ENCODE peak calls at places on chromosomes 6 and 20, in nine cellular contexts. One of them, this sample, is unnamed.

GRCh38 chr6:167311286-167311685 is 13.6 kb upstream of the TTLL2 start:
- DNase-seq in prostate gland: no peak
- DNase-seq in AG04449: no peak
- DNase-seq in A549: no peak
- DNase-seq in AG04450: no peak
- DNase-seq in K562: no peak
- DNase-seq in naive thymus-derived CD4-positive, alpha-beta T cell: no peak
- DNase-seq in CD8-positive, alpha-beta memory T cell: no peak
- DNase-seq in upper lobe of right lung: no peak
- DNase-seq in this sample: no peak

GRCh38 chr6:46207174-46207573 is 36.4 kb upstream of the ENPP5 start:
- DNase-seq in prostate gland: no peak
- DNase-seq in AG04449: no peak
- DNase-seq in A549: no peak
- DNase-seq in AG04450: no peak
- DNase-seq in K562: no peak
- DNase-seq in naive thymus-derived CD4-positive, alpha-beta T cell: no peak
- DNase-seq in CD8-positive, alpha-beta memory T cell: no peak
- DNase-seq in upper lobe of right lung: no peak
- DNase-seq in this sample: no peak

GRCh38 chr6:95095271-95095670 is 482.1 kb upstream of the MANEA start:
- DNase-seq in prostate gland: no peak
- DNase-seq in AG04449: no peak
- DNase-seq in A549: no peak
- DNase-seq in AG04450: no peak
- DNase-seq in K562: no peak
- DNase-seq in naive thymus-derived CD4-positive, alpha-beta T cell: no peak
- DNase-seq in CD8-positive, alpha-beta memory T cell: no peak
- DNase-seq in upper lobe of right lung: no peak
- DNase-seq in this sample: no peak

GRCh38 chr6:127119361-127120108 is 1.1 kb downstream of the RSPO3 start:
- DNase-seq in prostate gland: no peak
- DNase-seq in AG04449: no peak
- DNase-seq in A549: peak
- DNase-seq in AG04450: no peak
- DNase-seq in K562: no peak
- DNase-seq in naive thymus-derived CD4-positive, alpha-beta T cell: no peak
- DNase-seq in CD8-positive, alpha-beta memory T cell: no peak
- DNase-seq in upper lobe of right lung: peak
- DNase-seq in this sample: peak

GRCh38 chr6:37566209-37566859 is 66.6 kb upstream of the CCDC167 start:
- DNase-seq in prostate gland: peak
- DNase-seq in AG04449: no peak
- DNase-seq in A549: peak
- DNase-seq in AG04450: no peak
- DNase-seq in K562: peak
- DNase-seq in naive thymus-derived CD4-positive, alpha-beta T cell: peak
- DNase-seq in CD8-positive, alpha-beta memory T cell: peak
- DNase-seq in upper lobe of right lung: peak
- DNase-seq in this sample: peak

GRCh38 chr6:40950986-40951730 is 87.9 kb downstream of the UNC5CL start:
- DNase-seq in prostate gland: no peak
- DNase-seq in AG04449: no peak
- DNase-seq in A549: no peak
- DNase-seq in AG04450: no peak
- DNase-seq in K562: no peak
- DNase-seq in naive thymus-derived CD4-positive, alpha-beta T cell: no peak
- DNase-seq in CD8-positive, alpha-beta memory T cell: no peak
- DNase-seq in upper lobe of right lung: no peak
- DNase-seq in this sample: no peak

GRCh38 chr6:91317984-91318383 is 731.1 kb upstream of the MAP3K7 start:
- DNase-seq in prostate gland: no peak
- DNase-seq in AG04449: no peak
- DNase-seq in A549: no peak
- DNase-seq in AG04450: no peak
- DNase-seq in K562: no peak
- DNase-seq in naive thymus-derived CD4-positive, alpha-beta T cell: no peak
- DNase-seq in CD8-positive, alpha-beta memory T cell: no peak
- DNase-seq in upper lobe of right lung: no peak
- DNase-seq in this sample: no peak

GRCh38 chr6:131744888-131745287 is 34.1 kb upstream of the CTAGE9 start:
- DNase-seq in prostate gland: no peak
- DNase-seq in AG04449: no peak
- DNase-seq in A549: no peak
- DNase-seq in AG04450: no peak
- DNase-seq in K562: no peak
- DNase-seq in naive thymus-derived CD4-positive, alpha-beta T cell: no peak
- DNase-seq in CD8-positive, alpha-beta memory T cell: no peak
- DNase-seq in upper lobe of right lung: no peak
- DNase-seq in this sample: no peak

GRCh38 chr20:6740096-6740495 is 27.4 kb upstream of the BMP2 start:
- DNase-seq in prostate gland: no peak
- DNase-seq in AG04449: no peak
- DNase-seq in A549: no peak
- DNase-seq in AG04450: no peak
- DNase-seq in K562: no peak
- DNase-seq in naive thymus-derived CD4-positive, alpha-beta T cell: no peak
- DNase-seq in CD8-positive, alpha-beta memory T cell: no peak
- DNase-seq in upper lobe of right lung: no peak
- DNase-seq in this sample: no peak

GRCh38 chr20:44081888-44082287 is 105.1 kb downstream of the JPH2 start:
- DNase-seq in prostate gland: no peak
- DNase-seq in AG04449: no peak
- DNase-seq in A549: no peak
- DNase-seq in AG04450: no peak
- DNase-seq in K562: no peak
- DNase-seq in naive thymus-derived CD4-positive, alpha-beta T cell: no peak
- DNase-seq in CD8-positive, alpha-beta memory T cell: no peak
- DNase-seq in upper lobe of right lung: no peak
- DNase-seq in this sample: no peak

GRCh38 chr20:53608071-53608455 is 14.4 kb upstream of the ZNF217 start:
- DNase-seq in prostate gland: no peak
- DNase-seq in AG04449: no peak
- DNase-seq in A549: no peak
- DNase-seq in AG04450: no peak
- DNase-seq in K562: no peak
- DNase-seq in naive thymus-derived CD4-positive, alpha-beta T cell: no peak
- DNase-seq in CD8-positive, alpha-beta memory T cell: no peak
- DNase-seq in upper lobe of right lung: peak
- DNase-seq in this sample: no peak

GRCh38 chr20:53613748-53614147 is 20.1 kb upstream of the ZNF217 start:
- DNase-seq in prostate gland: no peak
- DNase-seq in AG04449: no peak
- DNase-seq in A549: no peak
- DNase-seq in AG04450: no peak
- DNase-seq in K562: no peak
- DNase-seq in naive thymus-derived CD4-positive, alpha-beta T cell: no peak
- DNase-seq in CD8-positive, alpha-beta memory T cell: no peak
- DNase-seq in upper lobe of right lung: no peak
- DNase-seq in this sample: peak

GRCh38 chr20:53609501-53610445 is 16.1 kb upstream of the ZNF217 start:
- DNase-seq in prostate gland: no peak
- DNase-seq in AG04449: no peak
- DNase-seq in A549: peak
- DNase-seq in AG04450: no peak
- DNase-seq in K562: peak
- DNase-seq in naive thymus-derived CD4-positive, alpha-beta T cell: peak
- DNase-seq in CD8-positive, alpha-beta memory T cell: peak
- DNase-seq in upper lobe of right lung: peak
- DNase-seq in this sample: peak

GRCh38 chr20:53608456-53609413 is 15.1 kb upstream of the ZNF217 start:
- DNase-seq in prostate gland: peak
- DNase-seq in AG04449: no peak
- DNase-seq in A549: no peak
- DNase-seq in AG04450: no peak
- DNase-seq in K562: peak
- DNase-seq in naive thymus-derived CD4-positive, alpha-beta T cell: peak
- DNase-seq in CD8-positive, alpha-beta memory T cell: peak
- DNase-seq in upper lobe of right lung: peak
- DNase-seq in this sample: peak

GRCh38 chr20:53611449-53611894 is 17.8 kb upstream of the ZNF217 start:
- DNase-seq in prostate gland: no peak
- DNase-seq in AG04449: peak
- DNase-seq in A549: peak
- DNase-seq in AG04450: peak
- DNase-seq in K562: peak
- DNase-seq in naive thymus-derived CD4-positive, alpha-beta T cell: no peak
- DNase-seq in CD8-positive, alpha-beta memory T cell: no peak
- DNase-seq in upper lobe of right lung: no peak
- DNase-seq in this sample: peak
- H3K4me3 ChIP-seq in prostate gland: no peak
- H3K4me3 ChIP-seq in AG04449: no peak
- H3K4me3 ChIP-seq in A549: peak
- H3K4me3 ChIP-seq in AG04450: no peak
- H3K4me3 ChIP-seq in K562: peak
- H3K4me3 ChIP-seq in naive thymus-derived CD4-positive, alpha-beta T cell: no peak
- H3K4me3 ChIP-seq in CD8-positive, alpha-beta memory T cell: no peak
- H3K4me3 ChIP-seq in upper lobe of right lung: no peak
- H3K4me3 ChIP-seq in this sample: no peak

DNA sequence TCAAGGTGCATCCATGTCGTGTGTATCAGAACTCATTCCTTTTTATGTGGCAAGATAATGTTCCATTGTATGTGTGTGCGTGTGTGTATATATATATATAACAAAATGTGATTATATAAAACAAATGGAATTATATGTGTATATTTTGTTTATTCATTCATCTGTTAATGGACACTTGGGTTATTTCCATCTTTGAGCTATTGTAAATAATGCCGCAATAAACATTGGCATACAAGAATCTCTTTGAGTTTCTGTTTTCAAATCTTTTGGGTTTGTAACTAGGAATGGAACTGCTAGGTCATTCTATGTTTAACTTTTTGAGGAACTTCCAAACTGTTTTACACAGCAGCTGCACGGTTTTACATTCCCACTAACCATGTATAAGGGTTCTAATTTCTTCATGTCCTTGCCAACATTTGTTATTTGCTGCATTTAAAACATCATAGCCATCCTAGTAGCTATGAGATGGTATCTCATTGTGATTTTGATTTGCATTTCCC is 39.9 kb upstream of the TGM2 start:
- DNase-seq in prostate gland: no peak
- DNase-seq in AG04449: no peak
- DNase-seq in A549: no peak
- DNase-seq in AG04450: no peak
- DNase-seq in K562: no peak
- DNase-seq in naive thymus-derived CD4-positive, alpha-beta T cell: no peak
- DNase-seq in CD8-positive, alpha-beta memory T cell: no peak
- DNase-seq in upper lobe of right lung: no peak
- DNase-seq in this sample: no peak
- H3K4me3 ChIP-seq in prostate gland: no peak
- H3K4me3 ChIP-seq in AG04449: no peak
- H3K4me3 ChIP-seq in A549: no peak
- H3K4me3 ChIP-seq in AG04450: no peak
- H3K4me3 ChIP-seq in K562: no peak
- H3K4me3 ChIP-seq in naive thymus-derived CD4-positive, alpha-beta T cell: no peak
- H3K4me3 ChIP-seq in CD8-positive, alpha-beta memory T cell: no peak
- H3K4me3 ChIP-seq in upper lobe of right lung: no peak
- H3K4me3 ChIP-seq in this sample: no peak

DNA sequence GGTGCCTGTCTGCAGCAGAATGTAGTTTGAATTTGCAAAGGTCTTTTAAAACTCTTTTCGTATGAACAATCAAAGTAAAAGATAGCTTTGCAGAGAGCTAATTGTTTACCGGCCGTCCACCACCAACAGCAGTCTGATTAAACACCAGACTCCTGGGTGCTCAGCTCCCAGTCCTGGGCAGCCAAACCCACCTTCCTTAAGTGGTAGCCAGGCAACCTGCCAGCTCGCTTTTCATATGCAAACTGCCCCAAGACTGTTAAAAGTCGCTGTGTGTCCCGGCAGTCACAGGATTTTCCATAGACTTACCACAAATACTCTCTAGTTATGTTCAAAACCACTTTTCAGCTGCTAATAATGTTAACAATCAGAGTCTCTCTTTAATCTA is 849 bp downstream of the THBS2 start:
- DNase-seq in prostate gland: no peak
- DNase-seq in AG04449: no peak
- DNase-seq in A549: no peak
- DNase-seq in AG04450: no peak
- DNase-seq in K562: no peak
- DNase-seq in naive thymus-derived CD4-positive, alpha-beta T cell: no peak
- DNase-seq in CD8-positive, alpha-beta memory T cell: no peak
- DNase-seq in upper lobe of right lung: no peak
- DNase-seq in this sample: peak
- H3K4me3 ChIP-seq in prostate gland: peak
- H3K4me3 ChIP-seq in AG04449: peak
- H3K4me3 ChIP-seq in A549: no peak
- H3K4me3 ChIP-seq in AG04450: peak
- H3K4me3 ChIP-seq in K562: no peak
- H3K4me3 ChIP-seq in naive thymus-derived CD4-positive, alpha-beta T cell: no peak
- H3K4me3 ChIP-seq in CD8-positive, alpha-beta memory T cell: no peak
- H3K4me3 ChIP-seq in upper lobe of right lung: peak
- H3K4me3 ChIP-seq in this sample: peak

GRCh38 chr20:46402236-46402886 is 4.1 kb downstream of the ELMO2 start:
- DNase-seq in prostate gland: no peak
- DNase-seq in AG04449: no peak
- DNase-seq in A549: no peak
- DNase-seq in AG04450: no peak
- DNase-seq in K562: no peak
- DNase-seq in naive thymus-derived CD4-positive, alpha-beta T cell: no peak
- DNase-seq in CD8-positive, alpha-beta memory T cell: no peak
- DNase-seq in upper lobe of right lung: no peak
- DNase-seq in this sample: peak
- H3K4me3 ChIP-seq in prostate gland: no peak
- H3K4me3 ChIP-seq in AG04449: no peak
- H3K4me3 ChIP-seq in A549: no peak
- H3K4me3 ChIP-seq in AG04450: no peak
- H3K4me3 ChIP-seq in K562: no peak
- H3K4me3 ChIP-seq in naive thymus-derived CD4-positive, alpha-beta T cell: peak
- H3K4me3 ChIP-seq in CD8-positive, alpha-beta memory T cell: peak
- H3K4me3 ChIP-seq in upper lobe of right lung: no peak
- H3K4me3 ChIP-seq in this sample: no peak